ENCODE peak calls at places on chromosomes 2 and 18, in six cellular contexts. One of them, this sample, is unnamed.

GRCh38 chr2:96501471-96501874 is 3.7 kb downstream of the NEURL3 start:
- DNase-seq in heart left ventricle: no peak
- DNase-seq in upper lobe of left lung: no peak
- DNase-seq in thyroid gland: no peak
- DNase-seq in psoas muscle: peak; percentile 28
- DNase-seq in neural progenitor cell: no peak
- DNase-seq in this sample: no peak

GRCh38 chr2:28956890-28957289 is 24.2 kb upstream of the TOGARAM2 start:
- DNase-seq in heart left ventricle: no peak
- DNase-seq in upper lobe of left lung: no peak
- DNase-seq in thyroid gland: peak; percentile 30
- DNase-seq in psoas muscle: no peak
- DNase-seq in neural progenitor cell: no peak
- DNase-seq in this sample: no peak

GRCh38 chr2:138155304-138155703 is 191.0 kb downstream of the HNMT start:
- DNase-seq in heart left ventricle: no peak
- DNase-seq in upper lobe of left lung: no peak
- DNase-seq in thyroid gland: no peak
- DNase-seq in psoas muscle: no peak
- DNase-seq in neural progenitor cell: no peak
- DNase-seq in this sample: no peak

GRCh38 chr2:46003912-46004473 is 293.2 kb upstream of the EPAS1 start:
- DNase-seq in heart left ventricle: no peak
- DNase-seq in upper lobe of left lung: no peak
- DNase-seq in thyroid gland: no peak
- DNase-seq in psoas muscle: no peak
- DNase-seq in neural progenitor cell: no peak
- DNase-seq in this sample: no peak

GRCh38 chr2:186129767-186130581 is 356.1 kb upstream of the ZC3H15 start:
- DNase-seq in heart left ventricle: no peak
- DNase-seq in upper lobe of left lung: no peak
- DNase-seq in thyroid gland: no peak
- DNase-seq in psoas muscle: no peak
- DNase-seq in neural progenitor cell: no peak
- DNase-seq in this sample: no peak

GRCh38 chr2:238869293-238870124 is 21.6 kb downstream of the TWIST2 start:
- DNase-seq in heart left ventricle: no peak
- DNase-seq in upper lobe of left lung: no peak
- DNase-seq in thyroid gland: no peak
- DNase-seq in psoas muscle: no peak
- DNase-seq in neural progenitor cell: no peak
- DNase-seq in this sample: no peak

GRCh38 chr18:58785171-58785805 is 79.4 kb upstream of the ZNF532 start:
- DNase-seq in heart left ventricle: no peak
- DNase-seq in upper lobe of left lung: no peak
- DNase-seq in thyroid gland: no peak
- DNase-seq in psoas muscle: no peak
- DNase-seq in neural progenitor cell: no peak
- DNase-seq in this sample: no peak

GRCh38 chr2:44772131-44772530 is 169.4 kb upstream of the SIX3 start:
- DNase-seq in heart left ventricle: no peak
- DNase-seq in upper lobe of left lung: no peak
- DNase-seq in thyroid gland: no peak
- DNase-seq in psoas muscle: no peak
- DNase-seq in neural progenitor cell: peak; percentile 22
- DNase-seq in this sample: no peak

GRCh38 chr2:138495384-138495783 is 6.2 kb upstream of the SPOPL start:
- DNase-seq in heart left ventricle: no peak
- DNase-seq in upper lobe of left lung: no peak
- DNase-seq in thyroid gland: no peak
- DNase-seq in psoas muscle: no peak
- DNase-seq in neural progenitor cell: no peak
- DNase-seq in this sample: no peak

DNA sequence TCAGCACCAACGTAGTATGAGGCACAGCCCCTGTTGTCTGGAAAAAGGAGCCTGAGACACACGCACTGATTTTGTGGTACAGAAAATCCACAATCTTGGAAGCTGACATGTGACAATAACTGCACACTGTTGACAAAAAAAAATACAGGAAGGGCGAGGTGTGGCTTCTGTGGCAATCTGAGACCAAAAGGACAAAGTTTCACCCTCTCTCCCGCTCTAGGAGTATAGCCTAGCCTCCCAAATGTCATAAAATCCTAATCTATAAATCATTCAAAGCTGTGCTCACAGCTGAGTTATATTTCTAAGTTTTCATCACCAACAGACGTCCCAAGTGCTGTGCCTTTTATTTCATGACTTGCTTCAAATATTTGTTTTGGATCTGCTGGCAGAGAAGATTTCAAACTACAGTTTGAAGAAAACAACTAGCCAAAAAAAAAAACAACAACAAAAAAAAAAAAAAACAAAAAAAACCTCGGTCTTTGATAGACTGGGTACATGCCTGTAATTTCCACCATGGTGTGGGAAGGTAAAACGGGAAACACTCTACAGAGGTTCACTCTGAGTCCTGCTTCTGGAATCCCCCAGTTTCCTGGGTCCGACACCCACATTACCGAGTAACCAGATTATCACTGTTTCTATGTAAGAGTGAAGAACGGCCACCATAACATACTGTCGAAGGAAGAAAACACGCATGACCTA is 61.0 kb downstream of the C2orf76 start:
- DNase-seq in heart left ventricle: no peak
- DNase-seq in upper lobe of left lung: no peak
- DNase-seq in thyroid gland: no peak
- DNase-seq in psoas muscle: no peak
- DNase-seq in neural progenitor cell: no peak
- DNase-seq in this sample: no peak
- H3K27ac ChIP-seq in heart left ventricle: peak overlapping the region; percentile 76
- H3K27ac ChIP-seq in upper lobe of left lung: no peak overlapping the region
- H3K27ac ChIP-seq in thyroid gland: no peak overlapping the region
- H3K27ac ChIP-seq in psoas muscle: peak overlapping the region; percentile 89
- H3K27ac ChIP-seq in neural progenitor cell: no peak overlapping the region
- H3K27ac ChIP-seq in this sample: no peak overlapping the region

GRCh38 chr2:69359371-69359770 is 27.7 kb downstream of the GFPT1 start:
- DNase-seq in heart left ventricle: no peak
- DNase-seq in upper lobe of left lung: no peak
- DNase-seq in thyroid gland: no peak
- DNase-seq in psoas muscle: no peak
- DNase-seq in neural progenitor cell: no peak
- DNase-seq in this sample: no peak
- H3K36me3 ChIP-seq in heart left ventricle: peaks cover 75% of the 10 kb centered on the region
- H3K36me3 ChIP-seq in upper lobe of left lung: peaks cover 90% of the 10 kb centered on the region
- H3K36me3 ChIP-seq in thyroid gland: peaks cover 65% of the 10 kb centered on the region
- H3K36me3 ChIP-seq in psoas muscle: peaks cover 100% of the 10 kb centered on the region
- H3K36me3 ChIP-seq in neural progenitor cell: peaks cover 24% of the 10 kb centered on the region
- H3K36me3 ChIP-seq in this sample: peaks cover 8% of the 10 kb centered on the region

GRCh38 chr2:69947078-69947801 is 14.2 kb downstream of the ASPRV1 start:
- DNase-seq in heart left ventricle: no peak
- DNase-seq in upper lobe of left lung: no peak
- DNase-seq in thyroid gland: no peak
- DNase-seq in psoas muscle: no peak
- DNase-seq in neural progenitor cell: no peak
- DNase-seq in this sample: no peak

GRCh38 chr2:69950241-69950640 is 11.2 kb downstream of the ASPRV1 start:
- DNase-seq in heart left ventricle: no peak
- DNase-seq in upper lobe of left lung: no peak
- DNase-seq in thyroid gland: no peak
- DNase-seq in psoas muscle: no peak
- DNase-seq in neural progenitor cell: no peak
- DNase-seq in this sample: no peak

GRCh38 chr2:69948032-69948962 is 13.1 kb downstream of the ASPRV1 start:
- DNase-seq in heart left ventricle: no peak
- DNase-seq in upper lobe of left lung: peak; percentile 73
- DNase-seq in thyroid gland: no peak
- DNase-seq in psoas muscle: no peak
- DNase-seq in neural progenitor cell: peak; percentile 34
- DNase-seq in this sample: no peak

GRCh38 chr2:69946351-69947077 is 14.9 kb downstream of the ASPRV1 start:
- DNase-seq in heart left ventricle: no peak
- DNase-seq in upper lobe of left lung: no peak
- DNase-seq in thyroid gland: no peak
- DNase-seq in psoas muscle: no peak
- DNase-seq in neural progenitor cell: no peak
- DNase-seq in this sample: no peak

DNA sequence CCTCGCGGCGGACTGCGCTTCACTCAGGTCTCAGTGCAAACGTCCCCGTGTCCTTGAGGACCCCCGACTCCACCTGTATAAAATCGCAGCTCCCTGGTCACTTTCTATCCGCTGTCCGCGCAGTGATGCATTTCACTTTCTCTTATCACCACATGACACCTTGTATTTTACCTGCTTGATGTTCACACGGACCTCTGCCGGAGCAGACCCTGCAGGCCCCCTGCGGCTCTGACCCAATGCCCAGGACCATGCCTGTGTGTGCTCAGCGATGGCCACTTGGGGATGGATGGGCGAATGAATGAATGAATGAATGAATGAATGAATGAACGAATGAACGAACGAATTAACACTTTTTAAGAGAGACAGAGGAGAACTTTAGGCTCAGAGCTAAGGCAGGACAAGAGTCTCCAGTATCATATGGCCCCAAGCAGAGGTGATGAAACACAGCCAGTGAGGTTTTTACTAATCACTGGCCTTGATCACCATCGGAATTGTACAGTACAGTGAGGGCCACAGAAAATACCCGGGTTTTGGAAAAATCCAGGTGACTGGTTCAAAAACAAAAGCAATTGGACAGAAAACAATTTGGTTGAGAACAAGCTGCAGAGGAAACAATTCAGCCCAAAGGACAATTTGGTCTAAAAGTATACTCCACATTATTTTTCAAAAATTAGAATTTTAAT is 12.3 kb downstream of the ASPRV1 start:
- DNase-seq in heart left ventricle: no peak
- DNase-seq in upper lobe of left lung: no peak
- DNase-seq in thyroid gland: no peak
- DNase-seq in psoas muscle: no peak
- DNase-seq in neural progenitor cell: no peak
- DNase-seq in this sample: no peak
- H3K4me1 ChIP-seq in heart left ventricle: peaks cover 39% of the 10 kb centered on the region
- H3K4me1 ChIP-seq in upper lobe of left lung: peaks cover 7% of the 10 kb centered on the region
- H3K4me1 ChIP-seq in thyroid gland: no peaks in the 10 kb centered on the region
- H3K4me1 ChIP-seq in psoas muscle: no peaks in the 10 kb centered on the region
- H3K4me1 ChIP-seq in neural progenitor cell: peaks cover 7% of the 10 kb centered on the region
- H3K4me1 ChIP-seq in this sample: no peaks in the 10 kb centered on the region

GRCh38 chr2:241609859-241610793 is 26.8 kb downstream of the THAP4 start:
- DNase-seq in heart left ventricle: peak; percentile 79
- DNase-seq in upper lobe of left lung: peak; percentile 98
- DNase-seq in thyroid gland: peak; percentile 91
- DNase-seq in psoas muscle: peak; percentile 93
- DNase-seq in neural progenitor cell: peak; percentile 97
- DNase-seq in this sample: peak; percentile 88

GRCh38 chr2:241613018-241613780 is 23.8 kb downstream of the THAP4 start:
- DNase-seq in heart left ventricle: no peak
- DNase-seq in upper lobe of left lung: no peak
- DNase-seq in thyroid gland: no peak
- DNase-seq in psoas muscle: no peak
- DNase-seq in neural progenitor cell: peak; percentile 28
- DNase-seq in this sample: no peak

GRCh38 chr2:241611062-241611461 is 25.9 kb downstream of the THAP4 start:
- DNase-seq in heart left ventricle: no peak
- DNase-seq in upper lobe of left lung: peak; percentile 54
- DNase-seq in thyroid gland: no peak
- DNase-seq in psoas muscle: no peak
- DNase-seq in neural progenitor cell: no peak
- DNase-seq in this sample: no peak

GRCh38 chr2:241615041-241615440 is 21.9 kb downstream of the THAP4 start:
- DNase-seq in heart left ventricle: no peak
- DNase-seq in upper lobe of left lung: no peak
- DNase-seq in thyroid gland: no peak
- DNase-seq in psoas muscle: no peak
- DNase-seq in neural progenitor cell: no peak
- DNase-seq in this sample: no peak

DNA sequence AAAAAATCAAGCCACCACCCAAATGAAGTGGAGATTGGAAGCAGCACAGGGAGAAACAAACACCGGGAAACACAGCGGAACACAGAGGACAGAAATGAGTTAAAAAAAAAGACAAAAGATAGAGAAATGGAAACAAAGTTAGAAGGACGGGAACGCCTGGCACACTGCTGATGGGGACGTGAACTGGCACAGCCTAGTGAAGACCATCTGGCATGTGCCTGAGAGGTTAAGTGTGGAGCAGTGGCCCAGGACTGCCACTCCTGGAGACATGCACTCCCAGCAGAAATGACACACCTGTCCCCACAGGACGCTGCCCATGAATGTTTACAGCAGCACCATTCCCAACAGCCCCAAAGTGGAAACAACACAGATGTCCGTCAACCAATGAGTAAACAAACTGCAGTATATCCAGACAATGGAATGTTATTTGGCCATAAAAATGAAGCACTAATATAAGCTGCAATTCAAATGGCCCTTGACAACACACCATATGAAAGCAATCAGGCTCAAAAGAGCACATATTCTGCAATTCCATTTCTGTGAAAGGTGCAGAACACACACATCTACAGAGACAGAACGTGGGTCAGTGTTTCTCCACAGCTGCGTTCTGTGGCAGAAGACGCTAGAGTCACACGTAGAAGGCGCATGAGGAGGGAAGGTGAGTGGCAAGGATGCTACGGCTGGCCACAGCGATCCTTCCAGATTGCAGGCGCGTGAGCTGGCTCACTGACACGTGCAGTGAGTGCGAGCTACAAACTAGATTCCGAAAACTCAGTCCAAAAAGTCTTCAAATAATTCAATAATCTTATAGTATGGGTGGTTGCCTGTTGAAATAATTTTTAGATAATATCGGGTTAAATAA is 24.6 kb downstream of the THAP4 start:
- DNase-seq in heart left ventricle: no peak
- DNase-seq in upper lobe of left lung: no peak
- DNase-seq in thyroid gland: no peak
- DNase-seq in psoas muscle: no peak
- DNase-seq in neural progenitor cell: no peak
- DNase-seq in this sample: no peak
- H3K27ac ChIP-seq in heart left ventricle: no peak overlapping the region
- H3K27ac ChIP-seq in upper lobe of left lung: peak overlapping the region; percentile 8
- H3K27ac ChIP-seq in thyroid gland: no peak overlapping the region
- H3K27ac ChIP-seq in psoas muscle: peak overlapping the region; percentile 28
- H3K27ac ChIP-seq in neural progenitor cell: no peak overlapping the region
- H3K27ac ChIP-seq in this sample: no peak overlapping the region

DNA sequence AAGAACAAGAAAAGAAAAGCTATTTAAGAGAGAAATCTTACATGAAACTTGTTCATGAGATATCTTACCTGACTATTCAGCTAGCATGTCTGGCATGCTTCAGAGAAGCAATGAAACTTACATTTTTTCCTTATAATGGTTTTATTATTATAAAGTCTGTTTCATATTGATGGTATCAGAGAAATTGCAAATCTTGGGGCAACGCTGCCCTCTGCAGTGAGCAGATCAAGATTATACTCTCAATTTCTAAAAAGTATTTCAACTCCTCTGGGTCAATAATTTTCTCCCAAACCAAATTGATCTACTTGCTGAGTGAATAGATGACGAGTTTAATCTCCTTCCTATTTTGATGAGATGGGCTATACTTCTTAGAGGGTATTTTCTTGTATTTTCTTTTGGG is 235.6 kb downstream of the NUP35 start:
- DNase-seq in heart left ventricle: no peak
- DNase-seq in upper lobe of left lung: no peak
- DNase-seq in thyroid gland: no peak
- DNase-seq in psoas muscle: no peak
- DNase-seq in neural progenitor cell: no peak
- DNase-seq in this sample: no peak
- H3K36me3 ChIP-seq in heart left ventricle: no peaks in the 10 kb centered on the region
- H3K36me3 ChIP-seq in upper lobe of left lung: no peaks in the 10 kb centered on the region
- H3K36me3 ChIP-seq in thyroid gland: no peaks in the 10 kb centered on the region
- H3K36me3 ChIP-seq in psoas muscle: no peaks in the 10 kb centered on the region
- H3K36me3 ChIP-seq in neural progenitor cell: no peaks in the 10 kb centered on the region
- H3K36me3 ChIP-seq in this sample: no peaks in the 10 kb centered on the region